ENCODE peak calls at places on chromosomes 5 and 9, in five cellular contexts. One of them, this sample, is unnamed.

GRCh38 chr5:138408023-138408422 is 30.8 kb upstream of the REEP2 start:
- DNase-seq in osteoblast: peak; percentile 39
- DNase-seq in hepatocyte: peak; percentile 37
- DNase-seq in body of pancreas: no peak
- DNase-seq in fibroblast of lung: no peak
- DNase-seq in this sample: no peak

GRCh38 chr9:136807281-136808074 is at the start of gene RABL6:
- DNase-seq in osteoblast: peak; percentile 100
- DNase-seq in hepatocyte: peak; percentile 92
- DNase-seq in body of pancreas: peak; percentile 79
- DNase-seq in fibroblast of lung: peak; percentile 67
- DNase-seq in this sample: peak; percentile 75

GRCh38 chr9:76374702-76375543 is 19.3 kb downstream of the RFK start:
- DNase-seq in osteoblast: peak; percentile 79
- DNase-seq in hepatocyte: peak; percentile 87
- DNase-seq in body of pancreas: peak; percentile 87
- DNase-seq in fibroblast of lung: peak; percentile 95
- DNase-seq in this sample: peak; percentile 88

GRCh38 chr5:26942481-26942880 is 95.9 kb downstream of the CDH9 start:
- DNase-seq in osteoblast: no peak
- DNase-seq in hepatocyte: no peak
- DNase-seq in body of pancreas: no peak
- DNase-seq in fibroblast of lung: peak; percentile 12
- DNase-seq in this sample: no peak

GRCh38 chr5:78242001-78242400 is 52.5 kb downstream of the AP3B1 start:
- DNase-seq in osteoblast: no peak
- DNase-seq in hepatocyte: no peak
- DNase-seq in body of pancreas: no peak
- DNase-seq in fibroblast of lung: no peak
- DNase-seq in this sample: no peak

GRCh38 chr5:161414896-161415295 is 131.6 kb downstream of the GABRB2 start:
- DNase-seq in osteoblast: no peak
- DNase-seq in hepatocyte: no peak
- DNase-seq in body of pancreas: no peak
- DNase-seq in fibroblast of lung: no peak
- DNase-seq in this sample: no peak

GRCh38 chr9:124894741-124895170 is 32.8 kb downstream of the ARPC5L start:
- DNase-seq in osteoblast: peak; percentile 32
- DNase-seq in hepatocyte: peak; percentile 42
- DNase-seq in body of pancreas: no peak
- DNase-seq in fibroblast of lung: peak; percentile 61
- DNase-seq in this sample: peak; percentile 72

GRCh38 chr5:80481019-80481893 is 6.6 kb upstream of the FAM151B start:
- DNase-seq in osteoblast: peak; percentile 51
- DNase-seq in hepatocyte: peak; percentile 44
- DNase-seq in body of pancreas: peak; percentile 47
- DNase-seq in fibroblast of lung: peak; percentile 69
- DNase-seq in this sample: peak; percentile 78

GRCh38 chr9:121636411-121636865 is 15.0 kb upstream of the DAB2IP start:
- DNase-seq in osteoblast: peak; percentile 90
- DNase-seq in hepatocyte: peak; percentile 62
- DNase-seq in body of pancreas: no peak
- DNase-seq in fibroblast of lung: peak; percentile 23
- DNase-seq in this sample: no peak

GRCh38 chr5:14397717-14398116 is 183.9 kb upstream of the OTULINL start:
- DNase-seq in osteoblast: no peak
- DNase-seq in hepatocyte: no peak
- DNase-seq in body of pancreas: no peak
- DNase-seq in fibroblast of lung: peak; percentile 76
- DNase-seq in this sample: peak; percentile 88

GRCh38 chr5:169112016-169112415 is 188.9 kb downstream of the SLIT3 start:
- DNase-seq in osteoblast: no peak
- DNase-seq in hepatocyte: no peak
- DNase-seq in body of pancreas: no peak
- DNase-seq in fibroblast of lung: no peak
- DNase-seq in this sample: no peak

GRCh38 chr5:169116961-169117461 is 183.9 kb downstream of the SLIT3 start:
- DNase-seq in osteoblast: no peak
- DNase-seq in hepatocyte: no peak
- DNase-seq in body of pancreas: no peak
- DNase-seq in fibroblast of lung: no peak
- DNase-seq in this sample: no peak

GRCh38 chr5:169114466-169114865 is 186.5 kb downstream of the SLIT3 start:
- DNase-seq in osteoblast: no peak
- DNase-seq in hepatocyte: no peak
- DNase-seq in body of pancreas: no peak
- DNase-seq in fibroblast of lung: no peak
- DNase-seq in this sample: no peak

GRCh38 chr5:169119287-169120048 is 181.5 kb downstream of the SLIT3 start:
- DNase-seq in osteoblast: no peak
- DNase-seq in hepatocyte: no peak
- DNase-seq in body of pancreas: no peak
- DNase-seq in fibroblast of lung: no peak
- DNase-seq in this sample: no peak

DNA sequence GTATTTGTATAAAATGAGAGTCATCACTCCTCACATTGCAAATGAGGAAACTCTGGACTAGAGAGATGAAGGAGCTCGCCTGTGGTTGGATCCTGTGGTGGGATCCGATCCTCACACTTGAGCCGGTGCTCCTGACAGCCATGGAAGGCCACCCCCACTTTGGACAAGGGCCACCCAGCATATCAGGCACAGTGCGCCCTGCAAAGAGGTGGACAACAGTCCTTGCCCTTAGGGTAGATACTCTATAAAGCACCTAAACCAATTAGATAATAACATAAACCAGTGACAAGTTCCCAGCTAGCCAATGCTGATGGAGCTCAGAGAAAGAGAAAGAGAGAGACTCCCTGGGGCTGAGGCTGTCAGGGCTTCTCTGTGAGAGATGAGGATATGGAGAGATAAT is 185.2 kb downstream of the SLIT3 start:
- DNase-seq in osteoblast: no peak
- DNase-seq in hepatocyte: no peak
- DNase-seq in body of pancreas: no peak
- DNase-seq in fibroblast of lung: no peak
- DNase-seq in this sample: no peak
- H3K36me3 ChIP-seq in osteoblast: no peaks in the 10 kb centered on the region
- H3K36me3 ChIP-seq in hepatocyte: no peaks in the 10 kb centered on the region
- H3K36me3 ChIP-seq in body of pancreas: no peaks in the 10 kb centered on the region
- H3K36me3 ChIP-seq in fibroblast of lung: no peaks in the 10 kb centered on the region
- H3K36me3 ChIP-seq in this sample: no peaks in the 10 kb centered on the region

GRCh38 chr9:131513177-131513576 is 10.5 kb downstream of the POMT1 start:
- DNase-seq in osteoblast: no peak
- DNase-seq in hepatocyte: no peak
- DNase-seq in body of pancreas: no peak
- DNase-seq in fibroblast of lung: no peak
- DNase-seq in this sample: no peak
- H3K36me3 ChIP-seq in osteoblast: peaks cover 74% of the 10 kb centered on the region
- H3K36me3 ChIP-seq in hepatocyte: no peaks in the 10 kb centered on the region
- H3K36me3 ChIP-seq in body of pancreas: no peaks in the 10 kb centered on the region
- H3K36me3 ChIP-seq in fibroblast of lung: peaks cover 26% of the 10 kb centered on the region
- H3K36me3 ChIP-seq in this sample: peaks cover 43% of the 10 kb centered on the region

GRCh38 chr5:172055421-172055820 is 49.0 kb upstream of the FBXW11 start:
- DNase-seq in osteoblast: no peak
- DNase-seq in hepatocyte: no peak
- DNase-seq in body of pancreas: no peak
- DNase-seq in fibroblast of lung: no peak
- DNase-seq in this sample: no peak
- H3K36me3 ChIP-seq in osteoblast: peaks cover 32% of the 10 kb centered on the region
- H3K36me3 ChIP-seq in hepatocyte: no peaks in the 10 kb centered on the region
- H3K36me3 ChIP-seq in body of pancreas: no peaks in the 10 kb centered on the region
- H3K36me3 ChIP-seq in fibroblast of lung: peaks cover 11% of the 10 kb centered on the region
- H3K36me3 ChIP-seq in this sample: peaks cover 2% of the 10 kb centered on the region

GRCh38 chr9:95063300-95063699 is 254.2 kb downstream of the FANCC start:
- DNase-seq in osteoblast: no peak
- DNase-seq in hepatocyte: no peak
- DNase-seq in body of pancreas: no peak
- DNase-seq in fibroblast of lung: no peak
- DNase-seq in this sample: peak; percentile 26

GRCh38 chr9:95070549-95071021 is 246.9 kb downstream of the FANCC start:
- DNase-seq in osteoblast: no peak
- DNase-seq in hepatocyte: no peak
- DNase-seq in body of pancreas: no peak
- DNase-seq in fibroblast of lung: no peak
- DNase-seq in this sample: no peak

GRCh38 chr9:95065224-95065623 is 252.3 kb downstream of the FANCC start:
- DNase-seq in osteoblast: no peak
- DNase-seq in hepatocyte: no peak
- DNase-seq in body of pancreas: no peak
- DNase-seq in fibroblast of lung: no peak
- DNase-seq in this sample: no peak

GRCh38 chr9:95067888-95068287 is 249.6 kb downstream of the FANCC start:
- DNase-seq in osteoblast: no peak
- DNase-seq in hepatocyte: no peak
- DNase-seq in body of pancreas: no peak
- DNase-seq in fibroblast of lung: no peak
- DNase-seq in this sample: no peak

GRCh38 chr9:95067057-95067456 is 250.5 kb downstream of the FANCC start:
- DNase-seq in osteoblast: no peak
- DNase-seq in hepatocyte: no peak
- DNase-seq in body of pancreas: no peak
- DNase-seq in fibroblast of lung: no peak
- DNase-seq in this sample: no peak
- H3K36me3 ChIP-seq in osteoblast: peaks cover 93% of the 10 kb centered on the region
- H3K36me3 ChIP-seq in hepatocyte: no peaks in the 10 kb centered on the region
- H3K36me3 ChIP-seq in body of pancreas: no peaks in the 10 kb centered on the region
- H3K36me3 ChIP-seq in fibroblast of lung: peaks cover 10% of the 10 kb centered on the region
- H3K36me3 ChIP-seq in this sample: peaks cover 10% of the 10 kb centered on the region

GRCh38 chr9:83665576-83666200 is 42.1 kb downstream of the UBQLN1 start:
- DNase-seq in osteoblast: no peak
- DNase-seq in hepatocyte: no peak
- DNase-seq in body of pancreas: no peak
- DNase-seq in fibroblast of lung: no peak
- DNase-seq in this sample: no peak

GRCh38 chr9:83670381-83670780 is 37.4 kb downstream of the UBQLN1 start:
- DNase-seq in osteoblast: no peak
- DNase-seq in hepatocyte: no peak
- DNase-seq in body of pancreas: no peak
- DNase-seq in fibroblast of lung: no peak
- DNase-seq in this sample: no peak

DNA sequence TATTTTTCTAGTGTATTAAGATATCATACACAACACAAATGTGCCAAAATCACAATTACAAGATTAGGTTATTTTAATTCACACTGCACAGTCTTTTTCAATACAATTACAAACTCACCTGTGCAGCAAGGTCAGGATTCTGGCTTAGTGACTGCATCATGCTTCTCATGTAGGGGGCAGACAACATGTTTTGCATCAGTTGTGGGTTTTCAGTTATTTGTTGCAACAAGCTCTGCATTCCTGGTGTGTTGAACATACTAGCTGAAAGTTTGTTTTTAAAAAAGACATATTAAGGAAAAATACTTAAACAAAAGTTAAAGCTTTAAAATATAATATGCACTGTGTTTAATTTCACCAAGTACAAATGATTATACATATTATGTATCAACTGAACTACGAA is 38.7 kb downstream of the UBQLN1 start:
- DNase-seq in osteoblast: no peak
- DNase-seq in hepatocyte: no peak
- DNase-seq in body of pancreas: no peak
- DNase-seq in fibroblast of lung: no peak
- DNase-seq in this sample: no peak
- H3K36me3 ChIP-seq in osteoblast: peaks cover 50% of the 10 kb centered on the region
- H3K36me3 ChIP-seq in hepatocyte: no peaks in the 10 kb centered on the region
- H3K36me3 ChIP-seq in body of pancreas: peaks cover under 1% of the 10 kb centered on the region
- H3K36me3 ChIP-seq in fibroblast of lung: no peaks in the 10 kb centered on the region
- H3K36me3 ChIP-seq in this sample: peaks cover 27% of the 10 kb centered on the region

DNA sequence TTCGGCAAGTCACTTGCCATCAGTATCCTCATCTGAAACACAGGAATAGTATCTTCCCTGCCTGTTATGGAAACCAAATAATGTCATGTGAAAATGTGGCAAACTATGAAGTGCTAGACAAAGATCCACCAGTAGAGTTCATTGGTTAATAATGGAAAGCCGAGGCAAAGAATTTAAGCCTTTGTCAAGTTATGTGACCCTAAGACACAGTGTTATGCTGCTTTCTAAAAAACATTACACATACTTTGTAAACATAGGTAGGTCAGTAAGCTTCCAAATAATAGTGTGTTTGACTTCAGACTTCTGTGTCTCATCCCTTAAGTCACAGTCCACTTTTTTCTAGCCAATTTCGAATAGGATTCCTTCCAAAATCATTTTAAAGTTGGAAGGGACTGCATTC is 6.0 kb downstream of the PTAR1 start:
- DNase-seq in osteoblast: no peak
- DNase-seq in hepatocyte: no peak
- DNase-seq in body of pancreas: no peak
- DNase-seq in fibroblast of lung: no peak
- DNase-seq in this sample: no peak
- H3K36me3 ChIP-seq in osteoblast: peaks cover 4% of the 10 kb centered on the region
- H3K36me3 ChIP-seq in hepatocyte: no peaks in the 10 kb centered on the region
- H3K36me3 ChIP-seq in body of pancreas: no peaks in the 10 kb centered on the region
- H3K36me3 ChIP-seq in fibroblast of lung: peaks cover 2% of the 10 kb centered on the region
- H3K36me3 ChIP-seq in this sample: peaks cover 7% of the 10 kb centered on the region

DNA sequence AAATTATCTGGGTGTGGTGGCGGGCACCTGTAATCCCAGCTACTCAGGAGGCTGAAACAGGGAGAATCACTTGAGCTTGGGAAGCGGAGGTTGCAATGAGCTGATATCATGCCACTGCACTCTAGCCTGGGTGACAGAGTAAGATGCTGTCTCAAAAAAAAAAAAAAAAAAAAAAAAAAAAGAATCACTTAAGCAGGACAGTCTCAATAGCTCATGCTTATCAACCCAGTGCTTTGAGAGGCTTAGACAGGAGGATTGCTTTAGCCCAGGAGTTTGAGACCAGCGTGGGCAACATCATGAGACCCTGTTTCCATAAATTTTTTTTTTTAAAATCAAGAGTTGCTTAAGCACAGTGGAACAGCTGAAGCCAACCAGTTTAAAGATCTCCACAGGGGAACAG is 42.6 kb downstream of the LEAP2 start:
- DNase-seq in osteoblast: no peak
- DNase-seq in hepatocyte: no peak
- DNase-seq in body of pancreas: no peak
- DNase-seq in fibroblast of lung: no peak
- DNase-seq in this sample: no peak
- H3K36me3 ChIP-seq in osteoblast: peaks cover 54% of the 10 kb centered on the region
- H3K36me3 ChIP-seq in hepatocyte: no peaks in the 10 kb centered on the region
- H3K36me3 ChIP-seq in body of pancreas: no peaks in the 10 kb centered on the region
- H3K36me3 ChIP-seq in fibroblast of lung: peaks cover 4% of the 10 kb centered on the region
- H3K36me3 ChIP-seq in this sample: peaks cover 13% of the 10 kb centered on the region

GRCh38 chr5:154968953-154969352 is 28.1 kb downstream of the MRPL22 start:
- DNase-seq in osteoblast: no peak
- DNase-seq in hepatocyte: no peak
- DNase-seq in body of pancreas: no peak
- DNase-seq in fibroblast of lung: no peak
- DNase-seq in this sample: no peak
- H3K36me3 ChIP-seq in osteoblast: peaks cover 9% of the 10 kb centered on the region
- H3K36me3 ChIP-seq in hepatocyte: no peaks in the 10 kb centered on the region
- H3K36me3 ChIP-seq in body of pancreas: no peaks in the 10 kb centered on the region
- H3K36me3 ChIP-seq in fibroblast of lung: no peaks in the 10 kb centered on the region
- H3K36me3 ChIP-seq in this sample: peaks cover 13% of the 10 kb centered on the region

This sample was measured in cardiac muscle cell.